ENCODE peak calls at places on chromosomes 3 and 15, in six cellular contexts. V, A, L, U, D and K are unnamed samples.

GRCh38 chr3:49020335-49021212 is 1.3 kb upstream of the NDUFAF3 start:
- DNase-seq in L (no peak), U (no peak), D (no peak), V (peak; percentile 40), A (no peak), K (peak; percentile 39)

GRCh38 chr3:16183601-16184270 is 9.3 kb downstream of the GALNT15 start:
- DNase-seq in V (peak; percentile 82), A (no peak), U (no peak), L (no peak), D (no peak), K (no peak)

GRCh38 chr15:64152507-64153387 is 1.2 kb downstream of the SNX22 start:
- DNase-seq in D (peak; percentile 18), L (no peak), V (peak; percentile 37), U (no peak), A (no peak), K (no peak)

GRCh38 chr15:70950953-70951352 is 58.3 kb downstream of the LRRC49 start:
- DNase-seq in U (no peak), A (no peak), L (no peak), D (no peak), V (no peak), K (no peak)

GRCh38 chr3:171806200-171807128 is 3.8 kb downstream of the PLD1 start:
- DNase-seq in D (no peak), U (peak; percentile 85), L (no peak), V (peak; percentile 78), A (no peak), K (peak; percentile 68)

GRCh38 chr15:85772668-85773067 is 22.1 kb downstream of the KLHL25 start:
- DNase-seq in L (no peak), U (no peak), A (no peak), D (no peak), V (no peak), K (no peak)

GRCh38 chr15:68699881-68700394 is 120.8 kb downstream of the ANP32A start:
- DNase-seq in V (no peak), U (no peak), D (no peak), A (no peak), L (no peak), K (no peak)

GRCh38 chr15:33292718-33293307 is 18.0 kb upstream of the RYR3 start:
- DNase-seq in U (peak; percentile 28), D (peak; percentile 37), A (peak; percentile 45), L (peak; percentile 8), V (peak; percentile 77), K (no peak)

GRCh38 chr3:40996827-40997710 is 202.2 kb upstream of the CTNNB1 start:
- DNase-seq in D (no peak), A (no peak), L (no peak), V (no peak), U (no peak), K (no peak)

GRCh38 chr3:46442591-46443530 is 21.8 kb downstream of the LTF start:
- DNase-seq in A (no peak), L (no peak), D (no peak), U (peak; percentile 59), V (no peak), K (no peak)

GRCh38 chr3:10417849-10418248 is 87.5 kb downstream of the ATP2B2 start:
- DNase-seq in A (no peak), U (peak; percentile 69), L (no peak), D (no peak), V (peak; percentile 47), K (peak; percentile 61)

GRCh38 chr15:55420171-55420871 is 12.0 kb downstream of the PIERCE2 start:
- DNase-seq in V (no peak), A (no peak), U (no peak), D (no peak), L (no peak), K (no peak)

GRCh38 chr3:176953106-176954080 is 243.9 kb downstream of the TBL1XR1 start:
- DNase-seq in A (no peak), U (no peak), D (no peak), L (no peak), V (no peak), K (no peak)

GRCh38 chr3:155870945-155871745 is 695 bp downstream of the GMPS start:
- DNase-seq in A (peak; percentile 44), D (peak; percentile 23), V (peak; percentile 65), U (peak; percentile 11), L (peak; percentile 17), K (peak; percentile 71)

GRCh38 chr3:71050133-71050520 is 533.4 kb downstream of the FOXP1 start:
- DNase-seq in A (no peak), D (no peak), U (no peak), V (no peak), L (no peak), K (no peak)

GRCh38 chr3:87987952-87988351 is 70.9 kb downstream of the CGGBP1 start:
- DNase-seq in U (no peak), L (no peak), A (no peak), V (peak; percentile 41), D (no peak), K (no peak)

GRCh38 chr15:59250249-59250648 is 43.6 kb downstream of the LDHAL6B start:
- DNase-seq in V (no peak), U (no peak), A (no peak), L (no peak), D (no peak), K (no peak)

GRCh38 chr15:83198476-83198875 is 9.1 kb downstream of the HDGFL3 start:
- DNase-seq in U (no peak), L (no peak), D (no peak), V (no peak), A (no peak), K (no peak)

GRCh38 chr3:94413721-94414106 is 350.9 kb downstream of the NSUN3 start:
- DNase-seq in D (no peak), L (no peak), A (no peak), U (no peak), V (peak; percentile 72), K (no peak)

GRCh38 chr15:25690673-25691543 is 172.2 kb downstream of the ATP10A start:
- DNase-seq in D (no peak), L (no peak), V (no peak), U (no peak), A (no peak), K (no peak)

GRCh38 chr3:38835939-38836338 is 19.9 kb upstream of the SCN10A start:
- DNase-seq in D (no peak), A (no peak), V (peak; percentile 37), U (no peak), L (no peak), K (no peak)

GRCh38 chr3:58492385-58492970 is 582 bp downstream of the KCTD6 start:
- DNase-seq in A (peak; percentile 25), L (peak; percentile 19), D (peak; percentile 19), U (no peak), V (peak; percentile 42), K (peak; percentile 54)

GRCh38 chr15:42584031-42584765 is 8.8 kb downstream of the STARD9 start:
- DNase-seq in L (no peak), V (peak; percentile 35), U (no peak), A (no peak), D (no peak), K (no peak)

GRCh38 chr15:81274932-81275341 is 49.0 kb downstream of the STARD5 start:
- DNase-seq in A (peak; percentile 82), U (peak; percentile 80), D (peak; percentile 80), L (peak; percentile 82), V (peak; percentile 74), K (peak; percentile 92)